ENCODE peak calls at places on chromosomes 13 and 19, in eight cellular contexts. H, T, S, Z, U, G, X and O are unnamed samples.

GRCh38 chr19:36745870-36746269 is 26.7 kb downstream of the ZNF850 start:
- DNase-seq in H (no peak), T (no peak), S (no peak), Z (no peak), U (no peak), G (no peak), X (no peak), O (no peak)

GRCh38 chr19:6364353-6364752 is 3.0 kb downstream of the CLPP start:
- DNase-seq in H (no peak), T (no peak), S (no peak), Z (no peak), U (no peak), G (no peak), X (no peak), O (no peak)

GRCh38 chr19:54684537-54684936 is 21.8 kb downstream of the LILRB4 start:
- DNase-seq in H (no peak), T (no peak), S (no peak), Z (peak; percentile 65), U (no peak), G (no peak), X (no peak), O (peak; percentile 3)

GRCh38 chr13:114142640-114143490 is 10.4 kb upstream of the RASA3 start:
- DNase-seq in H (no peak), T (no peak), S (no peak), Z (peak; percentile 64), U (no peak), G (no peak), X (no peak), O (peak; percentile 58)

GRCh38 chr19:43872547-43873336 is 45.6 kb downstream of the ZNF283 start:
- DNase-seq in H (peak; percentile 5), T (no peak), S (no peak), Z (no peak), U (no peak), G (no peak), X (no peak), O (peak; percentile 0)

GRCh38 chr13:22198656-22199217 is 527.9 kb downstream of the FGF9 start:
- DNase-seq in H (peak; percentile 9), T (no peak), S (no peak), Z (no peak), U (no peak), G (no peak), X (no peak), O (no peak)

GRCh38 chr19:40165362-40165937 is 25.8 kb upstream of the MAP3K10 start:
- DNase-seq in H (peak; percentile 29), T (peak; percentile 60), S (peak; percentile 36), Z (peak; percentile 94), U (no peak), G (no peak), X (no peak), O (peak; percentile 26)

GRCh38 chr13:95301135-95301946 is at the start of gene ABCC4:
- DNase-seq in H (peak; percentile 72), T (peak; percentile 81), S (peak; percentile 70), Z (peak; percentile 91), U (peak; percentile 17), G (no peak), X (peak; percentile 58), O (peak; percentile 81)

GRCh38 chr13:26698392-26699196 is 62.0 kb downstream of the GPR12 start:
- DNase-seq in H (peak; percentile 86), T (peak; percentile 72), S (peak; percentile 79), Z (peak; percentile 96), U (peak; percentile 81), G (peak; percentile 52), X (peak; percentile 72), O (peak; percentile 85)

GRCh38 chr13:26695360-26695705 is 65.3 kb downstream of the GPR12 start:
- DNase-seq in H (peak; percentile 5), T (no peak), S (no peak), Z (peak; percentile 50), U (no peak), G (no peak), X (no peak), O (no peak)

GRCh38 chr13:26699197-26699490 is 61.4 kb downstream of the GPR12 start:
- DNase-seq in H (no peak), T (no peak), S (no peak), Z (no peak), U (no peak), G (no peak), X (no peak), O (no peak)

GRCh38 chr13:26695891-26696311 is 64.7 kb downstream of the GPR12 start:
- DNase-seq in H (no peak), T (no peak), S (no peak), Z (peak; percentile 74), U (no peak), G (no peak), X (no peak), O (no peak)

GRCh38 chr13:26697069-26697955 is 63.3 kb downstream of the GPR12 start:
- DNase-seq in H (no peak), T (no peak), S (no peak), Z (no peak), U (no peak), G (no peak), X (no peak), O (no peak)
- TF ChIP-seq CTCF in H (no peak), T (no peak), S (no peak), Z (no peak), U (no peak), G (no peak), X (no peak), O (no peak)

GRCh38 chr13:75725784-75726183 is 89.7 kb downstream of the LMO7 start:
- DNase-seq in H (no peak), T (no peak), S (no peak), Z (no peak), U (no peak), G (no peak), X (no peak), O (no peak)

GRCh38 chr13:75721307-75721706 is 85.2 kb downstream of the LMO7 start:
- DNase-seq in H (no peak), T (no peak), S (no peak), Z (no peak), U (no peak), G (no peak), X (no peak), O (no peak)

GRCh38 chr13:75724742-75725504 is 88.8 kb downstream of the LMO7 start:
- DNase-seq in H (no peak), T (no peak), S (no peak), Z (no peak), U (no peak), G (no peak), X (no peak), O (no peak)

GRCh38 chr13:75723927-75724326 is 87.8 kb downstream of the LMO7 start:
- DNase-seq in H (no peak), T (no peak), S (no peak), Z (no peak), U (no peak), G (no peak), X (no peak), O (no peak)

DNA sequence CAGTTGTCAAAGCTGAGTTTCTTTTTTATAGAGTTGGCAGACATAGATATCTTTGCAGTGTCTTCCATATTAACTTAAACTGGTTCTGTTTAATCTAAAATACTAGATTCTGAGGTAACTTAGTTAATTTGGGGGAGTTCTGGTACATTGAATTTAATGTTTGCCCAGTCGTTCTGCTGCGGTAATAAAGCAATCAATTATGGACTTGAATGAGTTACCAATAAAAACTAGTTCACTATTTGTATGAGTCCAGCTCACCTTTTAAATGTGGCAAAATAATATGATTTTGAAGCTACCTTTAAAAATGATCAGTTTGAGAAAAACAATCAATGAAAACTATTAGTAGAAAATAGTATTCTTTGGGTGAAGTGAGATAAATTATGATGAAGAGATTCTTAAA is 90.2 kb downstream of the LMO7 start:
- DNase-seq in H (no peak), T (no peak), S (no peak), Z (no peak), U (no peak), G (no peak), X (no peak), O (no peak)
- H3K4me3 ChIP-seq in H (no peak overlapping the region), T (no peak overlapping the region), S (no peak overlapping the region), Z (no peak overlapping the region), U (no peak overlapping the region), G (peak overlapping the region; percentile 15), X (no peak overlapping the region), O (no peak overlapping the region)

GRCh38 chr19:2812414-2813234 is 7.0 kb upstream of the ZNF554 start:
- DNase-seq in H (no peak), T (no peak), S (no peak), Z (no peak), U (no peak), G (no peak), X (no peak), O (no peak)

GRCh38 chr19:2811735-2812413 is 7.8 kb upstream of the ZNF554 start:
- DNase-seq in H (no peak), T (no peak), S (no peak), Z (no peak), U (no peak), G (no peak), X (no peak), O (no peak)

GRCh38 chr19:2814426-2814825 is 5.2 kb upstream of the ZNF554 start:
- DNase-seq in H (no peak), T (no peak), S (no peak), Z (no peak), U (no peak), G (no peak), X (no peak), O (no peak)

GRCh38 chr19:2815191-2815614 is 4.5 kb upstream of the ZNF554 start:
- DNase-seq in H (no peak), T (no peak), S (no peak), Z (no peak), U (no peak), G (no peak), X (no peak), O (no peak)

DNA sequence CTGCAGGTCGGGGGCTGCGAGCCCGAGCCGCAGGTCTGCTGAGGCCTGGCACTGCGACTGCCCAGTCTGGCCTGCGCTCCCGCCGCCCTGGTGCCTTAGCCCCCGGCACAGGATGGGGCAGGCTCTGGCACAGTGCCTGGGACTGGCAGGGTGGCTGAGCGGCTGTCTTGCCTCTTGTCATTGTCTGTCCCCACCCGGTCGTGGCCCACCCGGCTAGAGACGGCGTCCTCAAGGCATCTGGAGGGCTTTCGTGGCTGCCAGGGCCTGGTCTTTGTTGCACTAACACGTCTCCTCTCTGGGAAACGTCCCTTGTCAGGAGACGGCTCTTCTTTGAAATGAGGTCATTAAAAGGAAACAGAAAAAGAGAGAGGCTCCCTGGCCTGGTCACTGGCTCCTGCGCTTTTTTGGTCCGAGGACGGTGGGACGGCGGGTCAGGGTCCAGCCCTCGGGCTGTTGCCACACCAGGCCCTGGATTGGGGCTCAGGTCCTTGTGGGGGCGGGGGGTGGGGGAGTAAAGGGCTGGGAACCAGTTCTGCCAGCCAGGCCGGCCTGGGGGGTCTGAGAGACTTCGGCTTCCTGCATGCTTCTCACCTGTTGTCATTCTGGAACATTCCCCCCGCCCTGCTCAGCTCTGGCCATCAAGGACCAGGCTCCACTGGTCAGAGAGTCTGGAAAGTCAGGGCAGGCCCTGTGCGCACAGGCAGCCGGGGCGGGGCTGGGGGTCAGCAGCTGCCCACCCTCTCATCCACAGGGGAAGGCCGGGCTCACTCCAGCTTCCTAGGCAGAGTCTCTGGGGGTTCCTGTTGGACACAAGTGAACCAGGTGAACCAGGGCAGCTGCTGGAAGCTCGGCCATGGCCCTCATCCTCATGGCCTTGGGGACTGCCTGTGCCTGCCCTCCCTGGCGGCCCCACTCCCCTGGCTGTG is 6.2 kb upstream of the ZNF554 start:
- DNase-seq in H (no peak), T (no peak), S (no peak), Z (no peak), U (no peak), G (no peak), X (no peak), O (no peak)
- TF ChIP-seq CTCF in H (no peak), T (no peak), S (no peak), Z (no peak), U (no peak), G (no peak), X (no peak), O (no peak)

DNA sequence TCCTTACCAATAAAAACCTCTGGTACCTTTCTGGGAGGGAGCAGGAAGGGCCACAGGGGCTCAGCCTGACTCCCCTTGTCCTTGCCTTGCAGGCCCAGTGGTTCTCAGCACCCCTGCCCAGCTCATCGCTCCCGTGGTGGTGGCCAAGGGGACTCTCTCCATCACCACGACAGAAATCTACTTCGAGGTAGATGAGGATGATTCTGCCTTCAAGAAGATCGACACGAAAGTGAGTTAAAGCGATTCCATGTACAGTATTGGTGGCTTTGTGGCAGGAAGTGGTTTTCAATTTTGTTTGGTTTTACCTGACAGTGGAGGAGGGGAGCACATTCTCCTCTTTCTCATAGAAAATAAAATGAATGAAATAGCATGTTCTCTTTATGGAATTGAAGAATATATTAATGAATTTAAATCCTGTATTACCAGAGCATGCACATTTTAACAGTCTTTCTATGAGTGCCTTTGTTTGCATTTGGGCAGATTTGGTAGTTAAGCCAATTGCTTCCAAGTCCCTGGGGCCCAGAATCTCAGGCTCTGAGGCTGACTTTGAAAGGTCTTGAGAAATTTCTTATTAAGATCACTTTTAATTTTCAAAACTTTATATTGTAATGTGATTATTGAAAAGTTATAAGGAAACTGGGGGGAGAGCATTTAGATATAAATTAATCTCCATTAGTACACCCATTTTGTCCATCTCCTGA is 4.0 kb downstream of the MAB21L1 start:
- DNase-seq in H (no peak), T (peak; percentile 51), S (no peak), Z (peak; percentile 63), U (no peak), G (no peak), X (no peak), O (no peak)
- H3K4me3 ChIP-seq in H (peak overlapping the region; percentile 87), T (peak overlapping the region; percentile 97), S (peak overlapping the region; percentile 68), Z (peak overlapping the region; percentile 83), U (no peak overlapping the region), G (no peak overlapping the region), X (no peak overlapping the region), O (no peak overlapping the region)